ENCODE peak calls at places on chromosomes 5 and 9, in six cellular contexts. F is WTC11, H is hypothalamus, N is iPS DF 6.9, S is immature natural killer cell, J is NCI-H1092 treated with DMSO at 0.1 percent for 48 hours. G is an unnamed sample.

GRCh38 chr5:172833691-172834569 is at the start of gene ERGIC1:
- DNase-seq in F (peak), N (no peak), S (peak), J (peak), H (peak), G (peak)

GRCh38 chr5:177025139-177025538 is 2.6 kb downstream of the ZNF346 start:
- DNase-seq in F (no peak), H (no peak), S (no peak), N (no peak), J (no peak), G (no peak)

GRCh38 chr9:116716441-116716840 is 29.3 kb downstream of the TRIM32 start:
- DNase-seq in J (no peak), N (no peak), F (no peak), H (no peak), S (no peak), G (no peak)

GRCh38 chr5:137651022-137651421 is 84.9 kb downstream of the KLHL3 start:
- DNase-seq in S (no peak), J (no peak), H (no peak), N (no peak), F (no peak), G (no peak)

GRCh38 chr9:135811796-135812195 is 95.5 kb downstream of the CAMSAP1 start:
- DNase-seq in S (no peak), J (peak), N (no peak), H (no peak), F (no peak), G (no peak)

GRCh38 chr5:55160493-55161209 is 680 bp downstream of the GPX8 start:
- DNase-seq in J (no peak), F (no peak), S (no peak), N (no peak), H (no peak), G (peak)

GRCh38 chr9:135559606-135560005 is 1.9 kb upstream of the PAEP start:
- DNase-seq in S (no peak), N (no peak), J (no peak), F (no peak), H (no peak), G (no peak)

GRCh38 chr5:66066826-66067225 is 77.3 kb upstream of the SREK1 start:
- DNase-seq in H (no peak), J (no peak), F (no peak), S (no peak), N (no peak), G (no peak)

GRCh38 chr5:6792911-6793451 is 79.7 kb downstream of the TENT4A start:
- DNase-seq in F (no peak), S (no peak), J (no peak), H (no peak), N (no peak), G (no peak)

GRCh38 chr9:109542922-109543321 is 44.8 kb upstream of the PTPN3 start:
- DNase-seq in H (no peak), S (no peak), J (no peak), F (no peak), N (no peak), G (no peak)

GRCh38 chr5:4737868-4738267 is 402.3 kb upstream of the ADAMTS16 start:
- DNase-seq in J (no peak), F (no peak), N (no peak), S (no peak), H (no peak), G (no peak)

GRCh38 chr5:150516011-150516410 is 8.1 kb downstream of the NDST1 start:
- DNase-seq in F (no peak), S (no peak), H (no peak), N (no peak), J (peak), G (peak)

GRCh38 chr9:76475691-76476090 is 16.7 kb downstream of the GCNT1 start:
- DNase-seq in J (no peak), H (no peak), F (no peak), S (no peak), N (no peak), G (no peak)

GRCh38 chr9:21323091-21323490 is 12.1 kb downstream of the KLHL9 start:
- DNase-seq in N (no peak), F (no peak), J (no peak), S (no peak), H (no peak), G (no peak)